ENCODE peak calls at places on chromosomes 12 and 14, in seven cellular contexts. K is NCI-H510A treated with DMSO at 0.1 percent for 48 hours; J is Calu3; P is substantia nigra; U is stimulated activated effector memory CD8-positive, alpha-beta T cell treated with anti-CD3 and anti-CD28 coated beads, Interleukin-12 subunit alpha, Interleukin-12 subunit beta, amount 100 ng/mL, for 72 hours; H is HFF-Myc; Y is SK-N-DZ. B is an unnamed sample.

GRCh38 chr12:111108726-111109125 is 188.3 kb upstream of the MYL2 start:
- DNase-seq in U (no peak), K (no peak), H (no peak), J (no peak), Y (no peak), P (no peak), B (no peak)

GRCh38 chr12:98296462-98297079 is 218.8 kb upstream of the TMPO start:
- DNase-seq in K (no peak), H (no peak), U (no peak), J (peak), Y (no peak), P (no peak), B (no peak)

GRCh38 chr12:20646239-20646827 is 48.8 kb upstream of the SLCO1C1 start:
- DNase-seq in K (peak), U (no peak), Y (peak), J (no peak), P (no peak), H (peak), B (peak)

GRCh38 chr12:125954362-125954761 is 889.1 kb downstream of the AACS start:
- DNase-seq in P (no peak), H (no peak), K (no peak), U (no peak), J (no peak), Y (no peak), B (no peak)

GRCh38 chr14:100294213-100294962 is 11.9 kb downstream of the SLC25A29 start:
- DNase-seq in K (no peak), U (no peak), H (no peak), Y (no peak), P (no peak), J (no peak), B (no peak)

GRCh38 chr12:48996794-48997718 is 2.1 kb downstream of the DDN start:
- DNase-seq in P (peak), K (peak), Y (peak), U (peak), H (no peak), J (peak), B (no peak)

GRCh38 chr12:130334937-130335336 is 2.8 kb upstream of the PIWIL1 start:
- DNase-seq in U (no peak), J (no peak), H (no peak), K (no peak), Y (no peak), P (no peak), B (no peak)

GRCh38 chr12:70664463-70664862 is 27.2 kb upstream of the PTPRB start:
- DNase-seq in Y (no peak), U (no peak), K (no peak), P (peak), H (no peak), J (no peak), B (no peak)

GRCh38 chr14:70281938-70282337 is 77.5 kb downstream of the COX16 start:
- DNase-seq in Y (no peak), J (no peak), H (no peak), K (peak), U (no peak), P (no peak), B (no peak)

GRCh38 chr14:93207468-93208308 is 632 bp downstream of the UBR7 start:
- DNase-seq in J (peak), Y (peak), U (no peak), P (peak), K (peak), H (no peak), B (no peak)

GRCh38 chr12:47997321-47997720 is 7.0 kb downstream of the COL2A1 start:
- DNase-seq in K (no peak), U (no peak), P (no peak), J (no peak), H (no peak), Y (no peak), B (no peak)

GRCh38 chr14:20477211-20477876 is 8.1 kb downstream of the PNP start:
- DNase-seq in P (no peak), K (peak), H (no peak), U (no peak), J (no peak), Y (no peak), B (no peak)

B was measured in AG09319.